ENCODE peak calls at places on chromosomes 7 and 10, in seven cellular contexts. R is sigmoid colon, F is A549, V is endothelial cell of umbilical vein, E is prostate gland, K is NB4, G is uterus. I is an unnamed sample.

GRCh38 chr10:69377191-69377590 is 39.5 kb downstream of the TACR2 start:
- DNase-seq in R (no peak), F (no peak), V (peak), E (no peak), K (no peak), G (no peak), I (no peak)

GRCh38 chr10:69497611-69498390 is 46.5 kb downstream of the TSPAN15 start:
- DNase-seq in R (peak), F (no peak), V (peak), E (no peak), K (no peak), G (no peak), I (no peak)

GRCh38 chr10:210297-210696 is 75.0 kb downstream of the ZMYND11 start:
- DNase-seq in R (no peak), F (no peak), V (no peak), E (no peak), K (no peak), G (no peak), I (no peak)

GRCh38 chr7:832968-833424 is 720 bp downstream of the SUN1 start:
- DNase-seq in R (peak), F (no peak), V (no peak), E (no peak), K (no peak), G (no peak), I (no peak)

GRCh38 chr7:94449151-94449725 is 54.5 kb downstream of the COL1A2 start:
- DNase-seq in R (no peak), F (peak), V (peak), E (no peak), K (peak), G (no peak), I (peak)

GRCh38 chr10:93074137-93074596 is 474 bp downstream of the CYP26A1 start:
- DNase-seq in R (no peak), F (peak), V (no peak), E (peak), K (peak), G (no peak), I (no peak)

GRCh38 chr10:77082601-77083252 is 554.9 kb downstream of the KCNMA1 start:
- DNase-seq in R (no peak), F (no peak), V (no peak), E (no peak), K (peak), G (no peak), I (no peak)

GRCh38 chr10:44384601-44385422 is at the start of gene CXCL12:
- DNase-seq in R (peak), F (no peak), V (peak), E (no peak), K (no peak), G (peak), I (no peak)

GRCh38 chr7:27193335-27194001 is 6.4 kb downstream of the HOXA13 start:
- DNase-seq in R (no peak), F (no peak), V (no peak), E (peak), K (no peak), G (no peak), I (no peak)

GRCh38 chr10:91551856-91552255 is 81.0 kb downstream of the PPP1R3C start:
- DNase-seq in R (no peak), F (peak), V (peak), E (no peak), K (peak), G (peak), I (no peak)

GRCh38 chr10:128027822-128028507 is 98.3 kb downstream of the MKI67 start:
- DNase-seq in R (peak), F (no peak), V (no peak), E (no peak), K (no peak), G (no peak), I (no peak)

GRCh38 chr10:129373231-129373630 is 93.8 kb upstream of the MGMT start:
- DNase-seq in R (no peak), F (no peak), V (no peak), E (no peak), K (no peak), G (no peak), I (no peak)

GRCh38 chr10:80158598-80159127 is 26.1 kb downstream of the PLAC9 start:
- DNase-seq in R (peak), F (peak), V (peak), E (peak), K (peak), G (peak), I (peak)

GRCh38 chr7:47045592-47045991 is 536.3 kb downstream of the TNS3 start:
- DNase-seq in R (no peak), F (no peak), V (no peak), E (no peak), K (peak), G (no peak), I (no peak)

GRCh38 chr10:49296826-49297225 is 2.1 kb upstream of the C10orf71 start:
- DNase-seq in R (no peak), F (no peak), V (no peak), E (no peak), K (no peak), G (no peak), I (no peak)

GRCh38 chr7:45642044-45642443 is 67.9 kb downstream of the ADCY1 start:
- DNase-seq in R (no peak), F (no peak), V (no peak), E (no peak), K (no peak), G (no peak), I (no peak)

GRCh38 chr7:117250245-117250644 is 72.6 kb downstream of the WNT2 start:
- DNase-seq in R (no peak), F (no peak), V (no peak), E (no peak), K (no peak), G (no peak), I (no peak)

GRCh38 chr7:134515569-134516468 is 11.5 kb upstream of the AKR1B10 start:
- DNase-seq in R (no peak), F (peak), V (peak), E (no peak), K (peak), G (no peak), I (peak)

GRCh38 chr10:101087376-101087775 is 25.6 kb downstream of the KAZALD1 start:
- DNase-seq in R (no peak), F (no peak), V (no peak), E (no peak), K (no peak), G (no peak), I (no peak)

GRCh38 chr10:96565774-96566173 is 21.0 kb downstream of the TM9SF3 start:
- DNase-seq in R (no peak), F (no peak), V (peak), E (no peak), K (no peak), G (no peak), I (no peak)

GRCh38 chr10:93160829-93161228 is 87.1 kb downstream of the CYP26A1 start:
- DNase-seq in R (peak), F (no peak), V (no peak), E (no peak), K (no peak), G (no peak), I (peak)

GRCh38 chr10:73183882-73184281 is 16.0 kb downstream of the FAM149B1 start:
- DNase-seq in R (no peak), F (no peak), V (peak), E (no peak), K (no peak), G (no peak), I (no peak)

GRCh38 chr10:48659790-48660189 is 24.9 kb upstream of the WDFY4 start:
- DNase-seq in R (no peak), F (no peak), V (peak), E (no peak), K (peak), G (no peak), I (no peak)

GRCh38 chr10:96614515-96614914 is 27.7 kb upstream of the TM9SF3 start:
- DNase-seq in R (no peak), F (peak), V (peak), E (no peak), K (no peak), G (no peak), I (peak)

GRCh38 chr7:96952974-96953391 is 52.4 kb upstream of the DLX6 start:
- DNase-seq in R (no peak), F (no peak), V (no peak), E (no peak), K (no peak), G (no peak), I (peak)

GRCh38 chr10:132712291-132712690 is 73.7 kb downstream of the NKX6-2 start:
- DNase-seq in R (peak), F (no peak), V (no peak), E (no peak), K (no peak), G (no peak), I (no peak)

GRCh38 chr10:70773965-70774809 is 11.0 kb downstream of the TBATA start:
- DNase-seq in R (no peak), F (no peak), V (no peak), E (no peak), K (no peak), G (no peak), I (no peak)

GRCh38 chr10:32963102-32963501 is 5.1 kb upstream of the ITGB1 start:
- DNase-seq in R (no peak), F (no peak), V (peak), E (no peak), K (no peak), G (no peak), I (no peak)

GRCh38 chr10:43340619-43341018 is 30.8 kb upstream of the FXYD4 start:
- DNase-seq in R (no peak), F (peak), V (no peak), E (peak), K (no peak), G (no peak), I (peak)

GRCh38 chr10:45557275-45557905 is 115.2 kb downstream of the ZFAND4 start:
- DNase-seq in R (no peak), F (no peak), V (peak), E (no peak), K (peak), G (no peak), I (no peak)

DNA sequence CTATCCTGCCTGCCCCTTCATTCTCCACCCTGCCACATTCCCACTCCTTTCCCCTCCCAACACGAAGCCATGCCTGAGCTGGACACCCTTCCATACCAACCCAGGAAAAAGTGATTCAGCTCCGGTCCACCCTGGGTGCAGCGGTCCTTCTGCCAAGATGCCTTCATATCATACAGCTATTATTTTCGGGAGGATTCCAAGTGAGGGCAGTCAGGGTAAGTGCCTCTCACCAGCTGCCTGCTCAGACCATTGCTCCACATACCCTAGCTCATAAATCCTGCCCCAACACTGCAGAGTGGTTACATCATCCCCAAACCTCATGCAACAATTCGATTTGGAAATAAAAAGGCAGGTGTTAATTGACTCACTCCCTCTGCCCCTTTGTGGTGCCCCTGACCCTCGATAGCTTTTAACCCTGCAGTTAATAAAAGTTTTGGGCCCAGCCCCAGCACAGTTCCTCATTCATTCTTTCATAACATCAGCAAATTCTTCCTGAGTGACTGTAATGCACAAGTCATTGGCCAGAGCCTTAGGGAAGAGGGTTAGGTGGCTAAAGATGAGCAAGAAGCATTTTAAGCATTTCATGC is 42.6 kb downstream of the ZNF503 start:
- DNase-seq in R (no peak), F (peak), V (no peak), E (no peak), K (peak), G (peak), I (peak)
- TF ChIP-seq POLR2A in R (no peak), F (no peak), V (no peak), E (no peak), K (no peak), G (no peak), I (no peak)

GRCh38 chr7:2232766-2233520 is at the start of gene MAD1L1:
- DNase-seq in R (peak), F (peak), V (peak), E (peak), K (peak), G (peak), I (peak)
- TF ChIP-seq POLR2A in R (no peak), F (peak), V (peak), E (peak), K (peak), G (peak), I (peak)

GRCh38 chr10:28523725-28524252 is 9.1 kb upstream of the WAC start:
- DNase-seq in R (no peak), F (no peak), V (no peak), E (no peak), K (no peak), G (no peak), I (no peak)
- TF ChIP-seq POLR2A in R (no peak), F (no peak), V (no peak), E (no peak), K (no peak), G (no peak), I (no peak)

GRCh38 chr10:14009315-14010082 is 321.2 kb downstream of the FRMD4A start:
- DNase-seq in R (no peak), F (no peak), V (peak), E (no peak), K (no peak), G (no peak), I (peak)
- TF ChIP-seq POLR2A in R (no peak), F (no peak), V (no peak), E (no peak), K (no peak), G (no peak), I (no peak)

I was measured in H54.